ENCODE peak calls at places on chromosomes 4 and X, in nine cellular contexts. W is stomach; N is aorta; O is lung; I is WERI-Rb-1; F is fibroblast of lung; A is GM23248; U is upper lobe of left lung; X is effector memory CD4-positive, alpha-beta T cell. R is an unnamed sample. For H3K27me3 and H3K36me3, the result is how much of the 10 kb centered on the place peaks cover.

GRCh38 chr4:145012841-145013240 is 85.2 kb downstream of the ANAPC10 start:
- DNase-seq in W (no peak), N (no peak), O (no peak), I (no peak), F (peak), A (peak), U (no peak), X (no peak), R (no peak)

GRCh38 chr4:186999676-187000075 is 276.0 kb upstream of the FAT1 start:
- DNase-seq in W (no peak), N (no peak), O (no peak), I (no peak), F (no peak), A (peak), U (no peak), X (no peak), R (no peak)

GRCh38 chr4:85508654-85509053 is 33.7 kb downstream of the ARHGAP24 start:
- DNase-seq in W (no peak), N (no peak), O (no peak), I (no peak), F (no peak), A (no peak), U (no peak), X (no peak), R (no peak)

GRCh38 chr4:25157071-25157470 is 3.2 kb downstream of the SEPSECS start:
- DNase-seq in W (no peak), N (no peak), O (no peak), I (no peak), F (no peak), A (no peak), U (no peak), X (no peak), R (no peak)

GRCh38 chr4:4439782-4440181 is 52.9 kb downstream of the NSG1 start:
- DNase-seq in W (no peak), N (no peak), O (no peak), I (no peak), F (peak), A (no peak), U (no peak), X (no peak), R (peak)

GRCh38 chr4:119585771-119586170 is 42.8 kb downstream of the PDE5A start:
- DNase-seq in W (no peak), N (no peak), O (no peak), I (no peak), F (peak), A (peak), U (no peak), X (no peak), R (no peak)

GRCh38 chr4:40331937-40332336 is 3.2 kb upstream of the CHRNA9 start:
- DNase-seq in W (no peak), N (no peak), O (no peak), I (no peak), F (no peak), A (no peak), U (no peak), X (no peak), R (no peak)

GRCh38 chrX:96551320-96551872 is 133.2 kb upstream of the DIAPH2 start:
- DNase-seq in W (no peak), N (no peak), O (no peak), I (no peak), F (no peak), A (no peak), U (no peak), X (no peak), R (no peak)

GRCh38 chr4:81913427-81913878 is 441.7 kb upstream of the RASGEF1B start:
- DNase-seq in W (peak), N (no peak), O (peak), I (peak), F (peak), A (peak), U (peak), X (no peak), R (peak)

GRCh38 chr4:139988863-139989765 is 164.9 kb downstream of the MAML3 start:
- DNase-seq in W (peak), N (peak), O (no peak), I (no peak), F (peak), A (peak), U (peak), X (no peak), R (peak)

GRCh38 chrX:70359458-70359857 is 63.7 kb upstream of the GDPD2 start:
- DNase-seq in W (no peak), N (no peak), O (no peak), I (no peak), F (no peak), A (no peak), U (no peak), X (no peak), R (no peak)

GRCh38 chr4:136395212-136395722 is 1137.0 kb downstream of the PCDH18 start:
- DNase-seq in W (no peak), N (peak), O (no peak), I (no peak), F (no peak), A (no peak), U (no peak), X (no peak), R (no peak)

GRCh38 chrX:30876367-30876766 is 12.7 kb downstream of the TAB3 start:
- DNase-seq in W (no peak), N (no peak), O (no peak), I (no peak), F (no peak), A (no peak), U (no peak), X (no peak), R (no peak)
- H3K27me3 ChIP-seq in W (under half), N (under half), O (under half), I (under half), F (under half), A (under half), U (under half), X (under half), R (under half)

GRCh38 chr4:181106410-181106809 is 1136.8 kb upstream of the TENM3 start:
- DNase-seq in W (no peak), N (no peak), O (no peak), I (no peak), F (no peak), A (no peak), U (no peak), X (no peak), R (no peak)
- H3K36me3 ChIP-seq in W (under half), N (under half), O (under half), I (under half), F (under half), A (under half), U (under half), X (under half), R (under half)

GRCh38 chr4:15575951-15576350 is 79.2 kb downstream of the FBXL5 start:
- DNase-seq in W (no peak), N (no peak), O (no peak), I (no peak), F (no peak), A (no peak), U (no peak), X (no peak), R (no peak)
- H3K27me3 ChIP-seq in W (under half), N (under half), O (under half), I (under half), F (under half), A (under half), U (under half), X (under half), R (under half)

GRCh38 chr4:57034571-57034970 is 55.9 kb downstream of the POLR2B start:
- DNase-seq in W (no peak), N (no peak), O (no peak), I (no peak), F (no peak), A (no peak), U (no peak), X (no peak), R (no peak)

GRCh38 chr4:57037982-57038604 is 59.4 kb downstream of the POLR2B start:
- DNase-seq in W (peak), N (peak), O (peak), I (peak), F (peak), A (peak), U (peak), X (no peak), R (no peak)

GRCh38 chr4:57040510-57040909 is 61.8 kb downstream of the POLR2B start:
- DNase-seq in W (no peak), N (no peak), O (no peak), I (no peak), F (no peak), A (no peak), U (no peak), X (no peak), R (no peak)

GRCh38 chr4:57043304-57044251 is 64.9 kb downstream of the POLR2B start:
- DNase-seq in W (no peak), N (no peak), O (no peak), I (no peak), F (no peak), A (peak), U (no peak), X (no peak), R (no peak)

DNA sequence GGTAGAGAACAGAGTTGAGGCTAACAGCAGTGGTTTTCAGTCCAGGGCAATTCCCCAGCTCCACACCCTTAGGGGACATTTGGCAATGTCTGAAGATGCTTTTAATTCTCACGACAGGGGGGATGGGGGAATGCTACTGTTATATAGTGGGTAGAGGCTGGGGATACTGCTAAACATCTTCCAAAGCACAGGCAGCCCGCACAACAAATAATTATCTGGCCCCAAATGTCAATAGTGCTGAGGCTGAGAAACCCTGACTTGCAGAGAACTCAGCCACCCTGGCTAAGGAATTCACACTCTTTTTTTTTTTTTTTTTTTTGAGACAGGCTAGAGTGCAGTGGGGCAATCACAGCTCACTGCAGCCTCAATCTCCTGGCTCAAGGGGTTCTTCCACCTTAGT is 60.6 kb downstream of the POLR2B start:
- DNase-seq in W (no peak), N (no peak), O (no peak), I (no peak), F (no peak), A (peak), U (no peak), X (no peak), R (no peak)
- H3K36me3 ChIP-seq in W (under half), N (under half), O (under half), I (under half), F (under half), A (under half), U (under half), X (under half), R (under half)

GRCh38 chrX:40291553-40291952 is 193.8 kb upstream of the BCOR start:
- DNase-seq in W (no peak), N (no peak), O (no peak), I (no peak), F (no peak), A (no peak), U (no peak), X (no peak), R (no peak)

GRCh38 chrX:40284852-40285251 is 187.1 kb upstream of the BCOR start:
- DNase-seq in W (no peak), N (no peak), O (no peak), I (no peak), F (no peak), A (no peak), U (no peak), X (no peak), R (no peak)

GRCh38 chrX:40285876-40286275 is 188.1 kb upstream of the BCOR start:
- DNase-seq in W (no peak), N (no peak), O (no peak), I (no peak), F (no peak), A (no peak), U (no peak), X (no peak), R (no peak)

GRCh38 chrX:40290519-40290918 is 192.8 kb upstream of the BCOR start:
- DNase-seq in W (no peak), N (no peak), O (no peak), I (peak), F (no peak), A (no peak), U (no peak), X (no peak), R (no peak)
- H3K27me3 ChIP-seq in W (under half), N (under half), O (under half), I (under half), F (under half), A (under half), U (under half), X (under half), R (under half)

GRCh38 chrX:47197526-47197925 is 3.9 kb downstream of the UBA1 start:
- DNase-seq in W (no peak), N (no peak), O (no peak), I (no peak), F (no peak), A (no peak), U (no peak), X (no peak), R (no peak)
- H3K36me3 ChIP-seq in W (under half), N (under half), O (under half), I (half or more), F (under half), A (under half), U (under half), X (half or more), R (under half)

GRCh38 chr4:95107004-95107403 is 349.2 kb downstream of the BMPR1B start:
- DNase-seq in W (no peak), N (no peak), O (no peak), I (no peak), F (no peak), A (peak), U (no peak), X (no peak), R (no peak)

GRCh38 chr4:95107635-95108034 is 349.9 kb downstream of the BMPR1B start:
- DNase-seq in W (peak), N (peak), O (no peak), I (no peak), F (peak), A (peak), U (no peak), X (no peak), R (no peak)

GRCh38 chr4:95106408-95106928 is 348.7 kb downstream of the BMPR1B start:
- DNase-seq in W (no peak), N (no peak), O (no peak), I (no peak), F (no peak), A (peak), U (no peak), X (no peak), R (no peak)

GRCh38 chr4:95105112-95105511 is 347.4 kb downstream of the BMPR1B start:
- DNase-seq in W (no peak), N (no peak), O (no peak), I (no peak), F (no peak), A (no peak), U (peak), X (no peak), R (no peak)

DNA sequence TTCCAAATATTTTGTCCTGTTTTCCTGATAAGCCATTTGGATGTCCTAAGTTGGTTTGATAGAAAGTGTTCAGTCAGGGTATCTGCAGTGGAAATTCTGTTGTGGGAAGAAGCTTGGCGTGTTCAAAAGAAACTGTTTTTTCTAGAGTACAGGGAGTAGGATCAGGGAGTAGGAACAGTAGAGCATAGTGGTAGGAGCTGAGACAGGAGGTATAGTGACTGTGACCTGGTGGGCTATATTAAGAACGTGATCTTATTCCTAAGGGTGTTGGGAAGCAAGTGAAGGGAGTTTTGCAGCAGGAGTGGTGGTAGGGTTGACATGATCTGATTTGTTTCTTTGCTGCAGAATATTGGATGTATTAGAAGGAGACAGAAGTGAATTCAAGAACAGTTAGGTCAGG is 348.2 kb downstream of the BMPR1B start:
- DNase-seq in W (no peak), N (no peak), O (no peak), I (no peak), F (no peak), A (peak), U (no peak), X (no peak), R (no peak)
- H3K27me3 ChIP-seq in W (under half), N (under half), O (under half), I (under half), F (under half), A (under half), U (under half), X (under half), R (under half)

GRCh38 chr4:10124167-10124930 is 7.8 kb upstream of the WDR1 start:
- DNase-seq in W (no peak), N (no peak), O (no peak), I (no peak), F (no peak), A (no peak), U (no peak), X (no peak), R (no peak)
- H3K36me3 ChIP-seq in W (under half), N (under half), O (under half), I (under half), F (under half), A (under half), U (under half), X (under half), R (under half)

GRCh38 chrX:119579414-119579813 is 5.1 kb downstream of the UBE2A start:
- DNase-seq in W (no peak), N (no peak), O (no peak), I (no peak), F (no peak), A (no peak), U (no peak), X (no peak), R (no peak)
- H3K27me3 ChIP-seq in W (under half), N (under half), O (under half), I (under half), F (under half), A (under half), U (under half), X (under half), R (under half)

GRCh38 chr4:2252530-2252924 is 9.4 kb downstream of the MXD4 start:
- DNase-seq in W (no peak), N (peak), O (no peak), I (peak), F (no peak), A (no peak), U (no peak), X (no peak), R (no peak)
- H3K36me3 ChIP-seq in W (half or more), N (under half), O (half or more), I (half or more), F (under half), A (under half), U (half or more), X (half or more), R (under half)